ENCODE peak calls at places on chromosomes 1 and 21, in four cellular contexts. P is tibial nerve, K is breast epithelium, A is SK-N-SH. J is an unnamed sample. For H3K36me3, the result is how much of the 10 kb centered on the place peaks cover.

GRCh38 chr1:202205523-202206190 is 12.1 kb downstream of the LGR6 start:
- DNase-seq in P (no peak), K (no peak), A (no peak), J (no peak)

GRCh38 chr1:170461762-170462384 is 70.1 kb upstream of the GORAB start:
- DNase-seq in P (no peak), K (no peak), A (no peak), J (peak)

GRCh38 chr1:93734999-93735398 is 53.4 kb upstream of the BCAR3 start:
- DNase-seq in P (no peak), K (no peak), A (no peak), J (no peak)

GRCh38 chr1:109770331-109771095 is 6.8 kb upstream of the EPS8L3 start:
- DNase-seq in P (no peak), K (peak), A (no peak), J (no peak)

GRCh38 chr1:196856053-196856452 is 31.8 kb upstream of the CFHR4 start:
- DNase-seq in P (no peak), K (no peak), A (no peak), J (no peak)

GRCh38 chr1:202589190-202589680 is 121.0 kb downstream of the SYT2 start:
- DNase-seq in P (peak), K (peak), A (peak), J (peak)

GRCh38 chr1:195591917-195592672 is 1016.1 kb downstream of the KCNT2 start:
- DNase-seq in P (no peak), K (no peak), A (no peak), J (no peak)

GRCh38 chr1:164191191-164191590 is 367.8 kb upstream of the PBX1 start:
- DNase-seq in P (no peak), K (no peak), A (no peak), J (no peak)

GRCh38 chr1:240946926-240947325 is 335.0 kb upstream of the GREM2 start:
- DNase-seq in P (peak), K (no peak), A (peak), J (no peak)

GRCh38 chr1:31957701-31958674 is 19.8 kb upstream of the PTP4A2 start:
- DNase-seq in P (peak), K (no peak), A (no peak), J (no peak)

GRCh38 chr1:42953182-42954180 is 5.2 kb downstream of the SLC2A1 start:
- DNase-seq in P (no peak), K (no peak), A (peak), J (no peak)

GRCh38 chr1:172399369-172400072 is 21.0 kb upstream of the C1orf105 start:
- DNase-seq in P (peak), K (no peak), A (peak), J (peak)

GRCh38 chr1:185560760-185561159 is 173.4 kb upstream of the HMCN1 start:
- DNase-seq in P (no peak), K (no peak), A (no peak), J (no peak)

GRCh38 chr1:38126970-38127369 is 80.4 kb upstream of the POU3F1 start:
- DNase-seq in P (no peak), K (no peak), A (no peak), J (no peak)

GRCh38 chr1:199298825-199299224 is 660.0 kb downstream of the PTPRC start:
- DNase-seq in P (no peak), K (no peak), A (no peak), J (no peak)

GRCh38 chr1:29508458-29509107 is 272.3 kb downstream of the PTPRU start:
- DNase-seq in P (no peak), K (no peak), A (no peak), J (peak)

GRCh38 chr1:180863158-180863775 is 49.4 kb upstream of the KIAA1614 start:
- DNase-seq in P (peak), K (no peak), A (peak), J (peak)

GRCh38 chr21:29233611-29234540 is 64.8 kb upstream of the BACH1 start:
- DNase-seq in P (no peak), K (no peak), A (no peak), J (no peak)

GRCh38 chr1:208332774-208333126 is 88.6 kb upstream of the PLXNA2 start:
- DNase-seq in P (no peak), K (no peak), A (no peak), J (no peak)

GRCh38 chr1:2104621-2105427 is 54.6 kb downstream of the PRKCZ start:
- DNase-seq in P (no peak), K (no peak), A (peak), J (no peak)

GRCh38 chr1:200342511-200343400 is 67.1 kb downstream of the ZNF281 start:
- DNase-seq in P (no peak), K (no peak), A (no peak), J (no peak)

GRCh38 chr1:40032240-40032891 is 8.2 kb upstream of the CAP1 start:
- DNase-seq in P (peak), K (no peak), A (peak), J (peak)

GRCh38 chr1:41674501-41674900 is 190.0 kb upstream of the EDN2 start:
- DNase-seq in P (no peak), K (peak), A (no peak), J (no peak)

GRCh38 chr1:218350909-218351616 is 5.9 kb downstream of the TGFB2 start:
- DNase-seq in P (no peak), K (no peak), A (no peak), J (no peak)

GRCh38 chr1:47023268-47024137 is at the start of gene CYP4X1:
- DNase-seq in P (peak), K (no peak), A (peak), J (no peak)

GRCh38 chr1:192639607-192640368 is 3.8 kb downstream of the RGS13 start:
- DNase-seq in P (no peak), K (no peak), A (no peak), J (no peak)

GRCh38 chr1:168483531-168483930 is 60.3 kb downstream of the XCL2 start:
- DNase-seq in P (no peak), K (no peak), A (no peak), J (no peak)

GRCh38 chr21:29849735-29850176 is 90.0 kb downstream of the GRIK1 start:
- DNase-seq in P (peak), K (no peak), A (peak), J (no peak)

GRCh38 chr1:12477936-12478611 is 139.9 kb downstream of the DHRS3 start:
- DNase-seq in P (peak), K (peak), A (peak), J (peak)

GRCh38 chr1:55322842-55323241 is 107.7 kb upstream of the USP24 start:
- DNase-seq in P (no peak), K (no peak), A (no peak), J (no peak)

GRCh38 chr21:45264146-45264918 is 23.4 kb downstream of the POFUT2 start:
- DNase-seq in P (no peak), K (peak), A (peak), J (peak)

GRCh38 chr1:108858541-108858940 is 1.6 kb upstream of the AKNAD1 start:
- DNase-seq in P (no peak), K (no peak), A (no peak), J (no peak)

GRCh38 chr1:205978676-205979075 is 24.5 kb downstream of the RAB7B start:
- DNase-seq in P (no peak), K (no peak), A (no peak), J (no peak)

GRCh38 chr1:205976036-205976435 is 27.2 kb downstream of the RAB7B start:
- DNase-seq in P (no peak), K (no peak), A (no peak), J (no peak)

GRCh38 chr1:205976708-205977107 is 26.5 kb downstream of the RAB7B start:
- DNase-seq in P (no peak), K (no peak), A (no peak), J (no peak)

GRCh38 chr1:205979301-205979700 is 23.9 kb downstream of the RAB7B start:
- DNase-seq in P (no peak), K (no peak), A (no peak), J (no peak)

GRCh38 chr1:205977348-205978014 is 25.7 kb downstream of the RAB7B start:
- DNase-seq in P (peak), K (peak), A (peak), J (peak)
- H3K27ac ChIP-seq in P (no peak), K (no peak), A (no peak), J (no peak)

GRCh38 chr1:160954158-160955104 is at the start of gene ITLN2:
- DNase-seq in P (no peak), K (no peak), A (peak), J (no peak)
- TF ChIP-seq CTCF in P (peak), K (peak), A (peak), J (peak)

DNA sequence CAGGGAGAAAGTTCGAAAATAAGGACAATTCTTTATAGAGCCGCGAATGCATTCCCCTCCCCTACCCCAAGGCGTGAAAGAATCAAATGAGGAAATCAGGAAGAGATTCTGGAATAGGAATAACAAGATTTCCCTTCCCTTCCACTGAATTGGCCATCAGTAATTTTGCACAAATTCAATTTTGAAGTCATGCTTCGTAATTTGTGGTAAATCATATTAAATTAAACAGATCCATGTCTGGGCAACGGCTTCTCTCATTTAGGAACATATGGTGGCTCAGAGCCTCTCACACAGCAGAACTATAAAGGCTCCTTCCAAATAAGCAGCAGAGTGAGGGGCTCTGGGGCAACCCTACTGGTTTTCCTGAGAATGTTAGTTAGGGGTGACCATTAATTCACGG is 152.9 kb downstream of the CLIC6 start:
- DNase-seq in P (no peak), K (no peak), A (peak), J (no peak)
- H3K36me3 ChIP-seq in P (under half), K (under half), A (under half), J (under half)

GRCh38 chr1:44651069-44651468 is 23.2 kb downstream of the TMEM53 start:
- DNase-seq in P (no peak), K (no peak), A (no peak), J (no peak)

GRCh38 chr1:44648514-44649250 is 25.6 kb downstream of the TMEM53 start:
- DNase-seq in P (no peak), K (no peak), A (no peak), J (no peak)

GRCh38 chr1:44647896-44648295 is 26.4 kb downstream of the TMEM53 start:
- DNase-seq in P (no peak), K (no peak), A (no peak), J (no peak)

GRCh38 chr1:44650159-44650831 is 24.0 kb downstream of the TMEM53 start:
- DNase-seq in P (no peak), K (no peak), A (peak), J (no peak)

DNA sequence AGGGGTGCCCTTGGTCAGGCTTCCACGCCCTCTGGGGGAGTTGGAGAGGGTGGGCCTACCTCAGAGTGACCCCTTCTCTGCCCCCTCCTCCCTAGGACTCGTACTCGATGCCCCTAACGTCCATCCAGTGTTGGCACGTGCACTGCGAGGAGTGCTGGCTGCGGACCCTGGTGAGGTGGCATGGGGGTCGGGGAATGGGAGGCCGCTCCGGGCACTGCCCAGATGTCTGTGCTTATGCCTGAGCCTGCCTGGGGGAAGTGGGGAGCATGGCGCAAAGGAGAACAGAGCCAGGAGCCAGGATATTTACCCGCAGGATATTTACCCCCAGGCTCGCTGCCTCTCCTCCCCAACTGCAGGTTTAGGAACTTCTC is 24.5 kb downstream of the TMEM53 start:
- DNase-seq in P (no peak), K (no peak), A (no peak), J (no peak)
- H3K27ac ChIP-seq in P (no peak), K (no peak), A (no peak), J (no peak)

GRCh38 chr1:66443793-66444192 is 90.2 kb upstream of the SGIP1 start:
- DNase-seq in P (no peak), K (no peak), A (no peak), J (no peak)

GRCh38 chr1:66444438-66445265 is 89.3 kb upstream of the SGIP1 start:
- DNase-seq in P (no peak), K (no peak), A (no peak), J (no peak)

GRCh38 chr1:66450043-66450514 is 83.9 kb upstream of the SGIP1 start:
- DNase-seq in P (no peak), K (no peak), A (peak), J (no peak)

GRCh38 chr1:66446261-66447001 is 87.5 kb upstream of the SGIP1 start:
- DNase-seq in P (peak), K (no peak), A (peak), J (no peak)

GRCh38 chr1:66445492-66446181 is 88.3 kb upstream of the SGIP1 start:
- DNase-seq in P (no peak), K (no peak), A (no peak), J (no peak)
- TF ChIP-seq CTCF in P (no peak), K (no peak), A (no peak), J (no peak)

GRCh38 chr1:182620924-182621585 is 16.9 kb upstream of the RGS16 start:
- DNase-seq in P (no peak), K (no peak), A (no peak), J (no peak)
- H3K36me3 ChIP-seq in P (under half), K (under half), A (under half), J (under half)

GRCh38 chr1:53462769-53463501 is 3.7 kb downstream of the DMRTB1 start:
- DNase-seq in P (no peak), K (no peak), A (peak), J (no peak)

GRCh38 chr1:53460666-53461328 is 1.6 kb downstream of the DMRTB1 start:
- DNase-seq in P (no peak), K (no peak), A (no peak), J (no peak)

GRCh38 chr1:53461329-53462044 is 2.3 kb downstream of the DMRTB1 start:
- DNase-seq in P (no peak), K (no peak), A (no peak), J (no peak)

GRCh38 chr1:53460211-53460634 is 1.0 kb downstream of the DMRTB1 start:
- DNase-seq in P (no peak), K (no peak), A (no peak), J (no peak)

DNA sequence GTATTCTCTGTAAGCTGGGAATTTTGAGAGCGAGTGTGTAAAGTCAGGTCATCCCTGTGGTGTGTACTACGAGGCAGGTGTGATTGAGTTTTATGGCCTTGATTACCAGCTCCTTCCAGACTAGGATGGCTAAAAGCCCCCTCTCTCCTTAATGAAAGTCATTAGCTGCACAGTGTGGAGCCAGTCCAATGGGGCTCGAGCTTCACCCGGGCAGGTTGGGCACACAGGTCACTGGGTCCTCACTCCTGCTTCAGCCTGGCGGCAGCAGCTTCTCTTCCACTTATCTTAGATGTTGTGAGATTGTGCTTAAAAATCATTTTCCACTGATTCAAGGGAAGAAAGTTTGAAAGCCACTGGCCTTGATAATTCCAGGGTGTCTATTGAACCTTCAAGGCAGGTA is 3.0 kb downstream of the DMRTB1 start:
- DNase-seq in P (no peak), K (no peak), A (no peak), J (no peak)
- H3K27ac ChIP-seq in P (no peak), K (no peak), A (no peak), J (no peak)